ENCODE peak calls at places on chromosomes 1 and 21, in nine cellular contexts. One of them, this sample, is unnamed.

GRCh38 chr1:97551113-97551512 is 369.7 kb downstream of the DPYD start:
- DNase-seq in colonic mucosa: no peak
- DNase-seq in A673: no peak
- DNase-seq in lower lobe of right lung: no peak
- DNase-seq in ovary: no peak
- DNase-seq in mammary epithelial cell: no peak
- DNase-seq in AG04450: no peak
- DNase-seq in uterus: no peak
- DNase-seq in right cardiac atrium: no peak
- DNase-seq in this sample: no peak

GRCh38 chr1:206521002-206521585 is 13.8 kb downstream of the RASSF5 start:
- DNase-seq in colonic mucosa: no peak
- DNase-seq in right cardiac atrium: no peak
- DNase-seq in ovary: no peak
- DNase-seq in lower lobe of right lung: no peak
- DNase-seq in A673: no peak
- DNase-seq in mammary epithelial cell: no peak
- DNase-seq in AG04450: no peak
- DNase-seq in uterus: no peak
- DNase-seq in this sample: no peak

GRCh38 chr1:17895401-17895800 is 140.3 kb downstream of the ACTL8 start:
- DNase-seq in right cardiac atrium: no peak
- DNase-seq in uterus: no peak
- DNase-seq in lower lobe of right lung: no peak
- DNase-seq in A673: no peak
- DNase-seq in mammary epithelial cell: no peak
- DNase-seq in colonic mucosa: no peak
- DNase-seq in AG04450: no peak
- DNase-seq in ovary: no peak
- DNase-seq in this sample: no peak

GRCh38 chr1:245059806-245060424 is 94.9 kb upstream of the KIF26B start:
- DNase-seq in colonic mucosa: no peak
- DNase-seq in A673: no peak
- DNase-seq in mammary epithelial cell: no peak
- DNase-seq in uterus: no peak
- DNase-seq in right cardiac atrium: no peak
- DNase-seq in lower lobe of right lung: no peak
- DNase-seq in ovary: no peak
- DNase-seq in AG04450: no peak
- DNase-seq in this sample: no peak

GRCh38 chr1:154842635-154843034 is 27.4 kb downstream of the KCNN3 start:
- DNase-seq in ovary: no peak
- DNase-seq in mammary epithelial cell: no peak
- DNase-seq in right cardiac atrium: no peak
- DNase-seq in A673: no peak
- DNase-seq in lower lobe of right lung: no peak
- DNase-seq in uterus: no peak
- DNase-seq in colonic mucosa: no peak
- DNase-seq in AG04450: no peak
- DNase-seq in this sample: no peak

GRCh38 chr21:40204956-40205355 is 337.7 kb downstream of the PCP4 start:
- DNase-seq in right cardiac atrium: no peak
- DNase-seq in colonic mucosa: no peak
- DNase-seq in A673: no peak
- DNase-seq in uterus: no peak
- DNase-seq in mammary epithelial cell: no peak
- DNase-seq in ovary: no peak
- DNase-seq in lower lobe of right lung: no peak
- DNase-seq in AG04450: no peak
- DNase-seq in this sample: no peak

GRCh38 chr1:55868026-55868425 is 652.9 kb upstream of the USP24 start:
- DNase-seq in ovary: no peak
- DNase-seq in lower lobe of right lung: no peak
- DNase-seq in mammary epithelial cell: no peak
- DNase-seq in A673: peak; percentile 1
- DNase-seq in colonic mucosa: no peak
- DNase-seq in AG04450: no peak
- DNase-seq in right cardiac atrium: no peak
- DNase-seq in uterus: no peak
- DNase-seq in this sample: no peak

GRCh38 chr1:25026757-25027450 is 96.8 kb upstream of the RUNX3 start:
- DNase-seq in colonic mucosa: no peak
- DNase-seq in right cardiac atrium: no peak
- DNase-seq in A673: no peak
- DNase-seq in ovary: no peak
- DNase-seq in AG04450: no peak
- DNase-seq in mammary epithelial cell: no peak
- DNase-seq in uterus: no peak
- DNase-seq in lower lobe of right lung: no peak
- DNase-seq in this sample: no peak

GRCh38 chr1:248710305-248710900 is 7.8 kb upstream of the OR14I1 start:
- DNase-seq in right cardiac atrium: no peak
- DNase-seq in lower lobe of right lung: no peak
- DNase-seq in A673: no peak
- DNase-seq in ovary: no peak
- DNase-seq in AG04450: no peak
- DNase-seq in mammary epithelial cell: no peak
- DNase-seq in uterus: no peak
- DNase-seq in colonic mucosa: no peak
- DNase-seq in this sample: no peak

GRCh38 chr1:248699099-248699498 is 3.5 kb downstream of the OR14I1 start:
- DNase-seq in ovary: no peak
- DNase-seq in AG04450: no peak
- DNase-seq in colonic mucosa: no peak
- DNase-seq in lower lobe of right lung: no peak
- DNase-seq in mammary epithelial cell: no peak
- DNase-seq in A673: no peak
- DNase-seq in uterus: no peak
- DNase-seq in right cardiac atrium: no peak
- DNase-seq in this sample: no peak

GRCh38 chr1:248703674-248704073 is 1.1 kb upstream of the OR14I1 start:
- DNase-seq in colonic mucosa: no peak
- DNase-seq in mammary epithelial cell: no peak
- DNase-seq in lower lobe of right lung: no peak
- DNase-seq in A673: no peak
- DNase-seq in AG04450: no peak
- DNase-seq in right cardiac atrium: no peak
- DNase-seq in uterus: no peak
- DNase-seq in ovary: no peak
- DNase-seq in this sample: no peak

GRCh38 chr1:248702714-248703113 is at the start of gene OR14I1:
- DNase-seq in ovary: no peak
- DNase-seq in AG04450: no peak
- DNase-seq in colonic mucosa: no peak
- DNase-seq in right cardiac atrium: no peak
- DNase-seq in mammary epithelial cell: no peak
- DNase-seq in uterus: no peak
- DNase-seq in A673: no peak
- DNase-seq in lower lobe of right lung: no peak
- DNase-seq in this sample: no peak

GRCh38 chr1:248704556-248704955 is 2.0 kb upstream of the OR14I1 start:
- DNase-seq in ovary: no peak
- DNase-seq in AG04450: no peak
- DNase-seq in lower lobe of right lung: no peak
- DNase-seq in mammary epithelial cell: no peak
- DNase-seq in A673: no peak
- DNase-seq in right cardiac atrium: no peak
- DNase-seq in colonic mucosa: no peak
- DNase-seq in uterus: no peak
- DNase-seq in this sample: no peak
- H3K27me3 ChIP-seq in ovary: no peaks in the 10 kb centered on the region
- H3K27me3 ChIP-seq in AG04450: no peaks in the 10 kb centered on the region
- H3K27me3 ChIP-seq in lower lobe of right lung: no peaks in the 10 kb centered on the region
- H3K27me3 ChIP-seq in mammary epithelial cell: no peaks in the 10 kb centered on the region
- H3K27me3 ChIP-seq in A673: peaks cover 7% of the 10 kb centered on the region
- H3K27me3 ChIP-seq in right cardiac atrium: no peaks in the 10 kb centered on the region
- H3K27me3 ChIP-seq in colonic mucosa: no peaks in the 10 kb centered on the region
- H3K27me3 ChIP-seq in uterus: no peaks in the 10 kb centered on the region
- H3K27me3 ChIP-seq in this sample: no peaks in the 10 kb centered on the region

GRCh38 chr1:170662561-170662971 is 1.4 kb upstream of the PRRX1 start:
- DNase-seq in uterus: no peak
- DNase-seq in ovary: no peak
- DNase-seq in mammary epithelial cell: no peak
- DNase-seq in right cardiac atrium: no peak
- DNase-seq in AG04450: no peak
- DNase-seq in lower lobe of right lung: no peak
- DNase-seq in A673: no peak
- DNase-seq in colonic mucosa: no peak
- DNase-seq in this sample: no peak

GRCh38 chr1:170660281-170660713 is 3.6 kb upstream of the PRRX1 start:
- DNase-seq in right cardiac atrium: no peak
- DNase-seq in AG04450: no peak
- DNase-seq in lower lobe of right lung: no peak
- DNase-seq in A673: no peak
- DNase-seq in colonic mucosa: no peak
- DNase-seq in ovary: no peak
- DNase-seq in uterus: no peak
- DNase-seq in mammary epithelial cell: no peak
- DNase-seq in this sample: no peak

GRCh38 chr1:170663011-170663410 is 920 bp upstream of the PRRX1 start:
- DNase-seq in mammary epithelial cell: no peak
- DNase-seq in right cardiac atrium: no peak
- DNase-seq in AG04450: no peak
- DNase-seq in uterus: no peak
- DNase-seq in lower lobe of right lung: no peak
- DNase-seq in A673: no peak
- DNase-seq in colonic mucosa: no peak
- DNase-seq in ovary: no peak
- DNase-seq in this sample: no peak

GRCh38 chr1:170660874-170661645 is 2.9 kb upstream of the PRRX1 start:
- DNase-seq in lower lobe of right lung: no peak
- DNase-seq in uterus: peak; percentile 50
- DNase-seq in ovary: peak; percentile 44
- DNase-seq in AG04450: no peak
- DNase-seq in mammary epithelial cell: no peak
- DNase-seq in A673: no peak
- DNase-seq in right cardiac atrium: peak; percentile 66
- DNase-seq in colonic mucosa: no peak
- DNase-seq in this sample: no peak

DNA sequence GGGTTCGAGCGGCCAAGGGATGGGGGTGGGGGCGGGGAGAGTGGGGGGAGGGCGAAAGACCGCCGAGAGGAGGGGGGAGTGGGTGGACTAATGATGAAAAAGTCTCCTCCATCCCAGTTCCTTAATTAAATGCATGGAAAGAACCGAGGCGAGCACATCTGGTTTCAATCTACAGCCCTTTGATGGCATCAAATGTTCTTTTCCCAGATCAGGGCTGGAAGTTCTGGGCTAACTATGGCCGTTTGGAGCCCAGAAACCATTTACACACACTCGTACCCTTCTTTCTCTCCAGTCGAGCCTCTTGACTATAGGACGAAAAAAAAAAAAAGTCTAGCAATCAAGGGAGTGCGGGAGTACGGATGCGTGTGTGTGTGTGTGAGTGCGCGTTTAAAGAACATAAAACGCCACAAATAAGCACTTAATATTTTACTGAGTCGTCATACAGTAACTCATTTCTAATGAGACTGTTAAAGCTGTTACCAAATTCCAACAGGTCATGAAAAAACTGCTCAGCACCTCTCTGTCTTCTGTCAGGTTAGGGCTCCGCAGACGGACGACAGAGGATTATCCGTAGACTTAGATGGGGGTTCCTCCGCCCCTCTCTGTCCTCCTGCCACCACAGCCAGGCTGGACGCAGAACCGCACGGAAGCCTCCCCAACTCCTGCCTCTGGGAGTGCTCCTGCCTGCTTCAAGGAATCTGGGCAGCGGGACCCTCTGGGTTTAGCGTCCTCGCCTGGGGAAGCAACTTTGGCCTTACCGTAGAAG is 2.1 kb upstream of the PRRX1 start:
- DNase-seq in colonic mucosa: no peak
- DNase-seq in right cardiac atrium: peak; percentile 79
- DNase-seq in lower lobe of right lung: no peak
- DNase-seq in AG04450: no peak
- DNase-seq in mammary epithelial cell: no peak
- DNase-seq in A673: peak; percentile 58
- DNase-seq in ovary: peak; percentile 67
- DNase-seq in uterus: peak; percentile 60
- DNase-seq in this sample: peak; percentile 33
- H3K27me3 ChIP-seq in colonic mucosa: peaks cover 71% of the 10 kb centered on the region
- H3K27me3 ChIP-seq in right cardiac atrium: no peaks in the 10 kb centered on the region
- H3K27me3 ChIP-seq in lower lobe of right lung: peaks cover 79% of the 10 kb centered on the region
- H3K27me3 ChIP-seq in AG04450: no peaks in the 10 kb centered on the region
- H3K27me3 ChIP-seq in mammary epithelial cell: peaks cover 29% of the 10 kb centered on the region
- H3K27me3 ChIP-seq in A673: peaks cover 61% of the 10 kb centered on the region
- H3K27me3 ChIP-seq in ovary: no peaks in the 10 kb centered on the region
- H3K27me3 ChIP-seq in uterus: no peaks in the 10 kb centered on the region
- H3K27me3 ChIP-seq in this sample: peaks cover 36% of the 10 kb centered on the region

DNA sequence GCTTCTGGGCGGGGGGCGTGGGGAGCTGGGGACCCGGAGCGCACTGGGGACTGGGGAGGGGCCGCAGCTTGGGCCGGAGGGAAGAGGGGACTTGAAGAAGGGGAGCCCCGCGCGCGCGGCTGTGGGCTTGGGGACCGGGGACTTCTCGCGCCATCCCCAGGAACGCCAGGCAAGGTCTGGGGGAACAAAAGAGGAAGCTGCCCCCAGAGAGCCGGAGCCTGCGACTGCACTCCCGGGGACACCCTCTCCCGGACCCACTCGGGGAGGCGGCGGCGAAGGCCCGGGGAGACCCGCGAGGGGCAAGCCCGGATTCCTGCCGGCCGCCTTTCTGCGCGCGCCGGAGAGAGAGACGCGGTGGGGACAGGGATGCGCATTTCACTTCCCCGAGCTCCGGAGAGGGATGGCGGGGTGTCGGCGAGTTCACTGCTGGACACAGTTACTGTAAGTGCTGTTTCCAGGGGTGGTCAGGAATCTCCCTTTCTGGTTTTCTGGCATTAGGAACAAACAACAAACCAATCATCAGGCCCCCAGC is 732 bp downstream of the ABCG1 start:
- DNase-seq in uterus: no peak
- DNase-seq in lower lobe of right lung: peak; percentile 69
- DNase-seq in A673: peak; percentile 27
- DNase-seq in colonic mucosa: no peak
- DNase-seq in mammary epithelial cell: no peak
- DNase-seq in right cardiac atrium: no peak
- DNase-seq in AG04450: no peak
- DNase-seq in ovary: no peak
- DNase-seq in this sample: peak; percentile 60
- H3K27me3 ChIP-seq in uterus: no peaks in the 10 kb centered on the region
- H3K27me3 ChIP-seq in lower lobe of right lung: no peaks in the 10 kb centered on the region
- H3K27me3 ChIP-seq in A673: peaks cover 5% of the 10 kb centered on the region
- H3K27me3 ChIP-seq in colonic mucosa: no peaks in the 10 kb centered on the region
- H3K27me3 ChIP-seq in mammary epithelial cell: no peaks in the 10 kb centered on the region
- H3K27me3 ChIP-seq in right cardiac atrium: no peaks in the 10 kb centered on the region
- H3K27me3 ChIP-seq in AG04450: peaks cover 16% of the 10 kb centered on the region
- H3K27me3 ChIP-seq in ovary: no peaks in the 10 kb centered on the region
- H3K27me3 ChIP-seq in this sample: no peaks in the 10 kb centered on the region

GRCh38 chr1:112060266-112060665 is 70.8 kb upstream of the KCND3 start:
- DNase-seq in AG04450: no peak
- DNase-seq in colonic mucosa: no peak
- DNase-seq in right cardiac atrium: no peak
- DNase-seq in ovary: no peak
- DNase-seq in lower lobe of right lung: no peak
- DNase-seq in uterus: no peak
- DNase-seq in A673: no peak
- DNase-seq in mammary epithelial cell: no peak
- DNase-seq in this sample: no peak

GRCh38 chr1:112063781-112064180 is 74.3 kb upstream of the KCND3 start:
- DNase-seq in mammary epithelial cell: no peak
- DNase-seq in right cardiac atrium: no peak
- DNase-seq in uterus: no peak
- DNase-seq in colonic mucosa: no peak
- DNase-seq in lower lobe of right lung: no peak
- DNase-seq in AG04450: no peak
- DNase-seq in A673: no peak
- DNase-seq in ovary: no peak
- DNase-seq in this sample: no peak

GRCh38 chr1:112058815-112059450 is 69.5 kb upstream of the KCND3 start:
- DNase-seq in uterus: no peak
- DNase-seq in colonic mucosa: no peak
- DNase-seq in ovary: no peak
- DNase-seq in lower lobe of right lung: no peak
- DNase-seq in A673: no peak
- DNase-seq in right cardiac atrium: no peak
- DNase-seq in mammary epithelial cell: peak; percentile 38
- DNase-seq in AG04450: no peak
- DNase-seq in this sample: no peak

GRCh38 chr1:112061852-112062451 is 72.5 kb upstream of the KCND3 start:
- DNase-seq in uterus: no peak
- DNase-seq in A673: no peak
- DNase-seq in lower lobe of right lung: no peak
- DNase-seq in ovary: no peak
- DNase-seq in AG04450: no peak
- DNase-seq in right cardiac atrium: no peak
- DNase-seq in colonic mucosa: no peak
- DNase-seq in mammary epithelial cell: peak; percentile 94
- DNase-seq in this sample: no peak

GRCh38 chr1:112061056-112061455 is 71.6 kb upstream of the KCND3 start:
- DNase-seq in mammary epithelial cell: peak; percentile 74
- DNase-seq in AG04450: no peak
- DNase-seq in lower lobe of right lung: no peak
- DNase-seq in colonic mucosa: no peak
- DNase-seq in ovary: no peak
- DNase-seq in right cardiac atrium: no peak
- DNase-seq in A673: no peak
- DNase-seq in uterus: no peak
- DNase-seq in this sample: no peak
- H3K27me3 ChIP-seq in mammary epithelial cell: no peaks in the 10 kb centered on the region
- H3K27me3 ChIP-seq in AG04450: peaks cover 2% of the 10 kb centered on the region
- H3K27me3 ChIP-seq in lower lobe of right lung: no peaks in the 10 kb centered on the region
- H3K27me3 ChIP-seq in colonic mucosa: no peaks in the 10 kb centered on the region
- H3K27me3 ChIP-seq in ovary: no peaks in the 10 kb centered on the region
- H3K27me3 ChIP-seq in right cardiac atrium: no peaks in the 10 kb centered on the region
- H3K27me3 ChIP-seq in A673: peaks cover 42% of the 10 kb centered on the region
- H3K27me3 ChIP-seq in uterus: no peaks in the 10 kb centered on the region
- H3K27me3 ChIP-seq in this sample: no peaks in the 10 kb centered on the region